ENCODE peak calls at places on chromosomes 4 and X, in four cellular contexts. E is HFF-Myc, V is astrocyte of the spinal cord, X is Caco-2. C is an unnamed sample.

GRCh38 chr4:85565761-85566480 is 91.0 kb downstream of the ARHGAP24 start:
- DNase-seq in E (no peak), V (peak), X (no peak), C (no peak)

GRCh38 chrX:123817288-123817894 is 42.5 kb upstream of the XIAP start:
- DNase-seq in E (no peak), V (no peak), X (no peak), C (no peak)

GRCh38 chr4:181569553-181569952 is 673.6 kb upstream of the TENM3 start:
- DNase-seq in E (no peak), V (peak), X (no peak), C (no peak)

GRCh38 chr4:26701786-26702227 is 117.9 kb downstream of the TBC1D19 start:
- DNase-seq in E (peak), V (no peak), X (no peak), C (no peak)

GRCh38 chrX:86935988-86936387 is 581.6 kb upstream of the KLHL4 start:
- DNase-seq in E (no peak), V (no peak), X (no peak), C (no peak)

GRCh38 chr4:11537846-11538245 is 109.2 kb upstream of the HS3ST1 start:
- DNase-seq in E (no peak), V (no peak), X (no peak), C (no peak)

GRCh38 chrX:72317139-72317538 is 11.4 kb upstream of the CITED1 start:
- DNase-seq in E (no peak), V (no peak), X (no peak), C (no peak)

GRCh38 chr4:152680988-152681731 is 1.4 kb upstream of the TMEM154 start:
- DNase-seq in E (peak), V (peak), X (no peak), C (no peak)

GRCh38 chr4:102217345-102217744 is 127.9 kb downstream of the SLC39A8 start:
- DNase-seq in E (no peak), V (no peak), X (no peak), C (no peak)

GRCh38 chr4:120446051-120446567 is 379.5 kb upstream of the MAD2L1 start:
- DNase-seq in E (no peak), V (no peak), X (no peak), C (no peak)

GRCh38 chr4:89558147-89558546 is 250.5 kb upstream of the GPRIN3 start:
- DNase-seq in E (no peak), V (no peak), X (no peak), C (no peak)

GRCh38 chr4:154511990-154512389 is 20.4 kb upstream of the DCHS2 start:
- DNase-seq in E (no peak), V (no peak), X (no peak), C (no peak)

GRCh38 chr4:20251796-20252655 is at the start of gene SLIT2:
- DNase-seq in E (no peak), V (peak), X (peak), C (peak)

GRCh38 chr4:54902976-54903375 is 222.4 kb downstream of the KDR start:
- DNase-seq in E (no peak), V (no peak), X (no peak), C (no peak)

GRCh38 chr4:13944095-13944501 is 316.6 kb upstream of the BOD1L1 start:
- DNase-seq in E (no peak), V (no peak), X (no peak), C (no peak)

GRCh38 chr4:125732682-125733081 is 417.9 kb downstream of the FAT4 start:
- DNase-seq in E (no peak), V (no peak), X (no peak), C (no peak)

GRCh38 chr4:104404384-104404783 is 90.3 kb downstream of the CXXC4 start:
- DNase-seq in E (no peak), V (no peak), X (no peak), C (no peak)

GRCh38 chrX:68490644-68491043 is 8.2 kb upstream of the YIPF6 start:
- DNase-seq in E (no peak), V (peak), X (no peak), C (no peak)

GRCh38 chrX:132023896-132024386 is 839 bp downstream of the STK26 start:
- DNase-seq in E (no peak), V (no peak), X (no peak), C (no peak)

GRCh38 chrX:151634937-151635336 is 60.3 kb upstream of the PRRG3 start:
- DNase-seq in E (no peak), V (no peak), X (no peak), C (no peak)

GRCh38 chr4:153486281-153487151 is 20.4 kb downstream of the TMEM131L start:
- DNase-seq in E (no peak), V (peak), X (peak), C (no peak)

GRCh38 chr4:176123710-176124407 is 58.2 kb downstream of the WDR17 start:
- DNase-seq in E (peak), V (peak), X (peak), C (no peak)